ENCODE peak calls at places on chromosome 1, in seven cellular contexts. T is activated CD4-positive, alpha-beta T cell treated with anti-CD3 and anti-CD28 coated beads, Interleukin-2, amount 50 U/mL, for 4 hours; M is nucleus accumbens; Q is NCI-H2081; G is CD8-positive, alpha-beta T cell; S is stimulated activated CD4-positive, alpha-beta T cell treated with anti-CD3 and anti-CD28 coated beads, Interleukin-1b, Interleukin-23, amount 100 ng/mL, for 24 hours; R is colonic mucosa. C is an unnamed sample.
A peak's percentile ranks its signal among the peaks of the same experiment; 100 is the strongest.

GRCh38 chr1:214289574-214290272 is 8.8 kb downstream of the SMYD2 start:
- DNase-seq in T (no peak), M (no peak), Q (no peak), G (no peak), S (no peak), R (no peak), C (no peak)

GRCh38 chr1:156859523-156860112 is 701 bp upstream of the INSRR start:
- DNase-seq in T (no peak), M (no peak), Q (no peak), G (no peak), S (peak; percentile 9), R (no peak), C (no peak)

GRCh38 chr1:178503849-178504248 is 7.1 kb upstream of the CLEC20A start:
- DNase-seq in T (no peak), M (no peak), Q (no peak), G (no peak), S (no peak), R (no peak), C (no peak)

GRCh38 chr1:95207223-95207935 is 26.6 kb upstream of the RWDD3 start:
- DNase-seq in T (no peak), M (no peak), Q (no peak), G (no peak), S (no peak), R (no peak), C (no peak)

GRCh38 chr1:153934746-153935145 is 11.8 kb downstream of the DENND4B start:
- DNase-seq in T (no peak), M (no peak), Q (no peak), G (no peak), S (no peak), R (no peak), C (no peak)

GRCh38 chr1:8540266-8540926 is 222.5 kb downstream of the SLC45A1 start:
- DNase-seq in T (no peak), M (no peak), Q (no peak), G (no peak), S (no peak), R (no peak), C (no peak)

GRCh38 chr1:21779613-21780521 is 3.1 kb downstream of the USP48 start:
- DNase-seq in T (peak; percentile 32), M (no peak), Q (no peak), G (no peak), S (peak; percentile 38), R (no peak), C (no peak)

GRCh38 chr1:73100216-73100615 is 817.9 kb upstream of the NEGR1 start:
- DNase-seq in T (no peak), M (no peak), Q (peak; percentile 19), G (no peak), S (no peak), R (no peak), C (no peak)

GRCh38 chr1:107840746-107841145 is 124.2 kb downstream of the VAV3 start:
- DNase-seq in T (no peak), M (no peak), Q (no peak), G (no peak), S (no peak), R (no peak), C (no peak)

C was measured in T-helper 2 cell.